ENCODE peak calls at places on chromosomes 1 and 21, in eight cellular contexts. One of them, this sample, is unnamed.

GRCh38 chr21:42760977-42761751 is 107.7 kb downstream of the PDE9A start:
- DNase-seq in stimulated activated CD4-positive, alpha-beta T cell treated with anti-CD3 and anti-CD28 coated beads, Interleukin-4, amount 100 ng/mL, for 1 hour: no peak
- DNase-seq in Calu3: no peak
- DNase-seq in activated CD4-positive, alpha-beta T cell treated with anti-CD3 and anti-CD28 coated beads, Interleukin-2, amount 50 U/mL, for 24 hours: no peak
- DNase-seq in stimulated activated CD8-positive, alpha-beta memory T cell treated with anti-CD3 and anti-CD28 coated beads, Interleukin-7, amount 100 ng/mL, for 4 hours: no peak
- DNase-seq in activated T-cell treated with anti-CD3 and anti-CD28 coated beads, Interleukin-2, amount 50 U/mL, for 4 hours: no peak
- DNase-seq in osteocyte: no peak
- DNase-seq in SHP77: peak
- DNase-seq in this sample: no peak

GRCh38 chr21:33266050-33266783 is at the start of gene IL10RB:
- DNase-seq in activated T-cell treated with anti-CD3 and anti-CD28 coated beads, Interleukin-2, amount 50 U/mL, for 4 hours: peak
- DNase-seq in stimulated activated CD4-positive, alpha-beta T cell treated with anti-CD3 and anti-CD28 coated beads, Interleukin-4, amount 100 ng/mL, for 1 hour: peak
- DNase-seq in Calu3: peak
- DNase-seq in SHP77: peak
- DNase-seq in osteocyte: peak
- DNase-seq in stimulated activated CD8-positive, alpha-beta memory T cell treated with anti-CD3 and anti-CD28 coated beads, Interleukin-7, amount 100 ng/mL, for 4 hours: peak
- DNase-seq in activated CD4-positive, alpha-beta T cell treated with anti-CD3 and anti-CD28 coated beads, Interleukin-2, amount 50 U/mL, for 24 hours: peak
- DNase-seq in this sample: peak

GRCh38 chr21:31520506-31521163 is 138.9 kb upstream of the SOD1 start:
- DNase-seq in osteocyte: no peak
- DNase-seq in activated T-cell treated with anti-CD3 and anti-CD28 coated beads, Interleukin-2, amount 50 U/mL, for 4 hours: no peak
- DNase-seq in stimulated activated CD4-positive, alpha-beta T cell treated with anti-CD3 and anti-CD28 coated beads, Interleukin-4, amount 100 ng/mL, for 1 hour: no peak
- DNase-seq in activated CD4-positive, alpha-beta T cell treated with anti-CD3 and anti-CD28 coated beads, Interleukin-2, amount 50 U/mL, for 24 hours: no peak
- DNase-seq in SHP77: peak
- DNase-seq in stimulated activated CD8-positive, alpha-beta memory T cell treated with anti-CD3 and anti-CD28 coated beads, Interleukin-7, amount 100 ng/mL, for 4 hours: no peak
- DNase-seq in Calu3: no peak
- DNase-seq in this sample: no peak

GRCh38 chr1:206012086-206012859 is 9.1 kb upstream of the RAB7B start:
- DNase-seq in stimulated activated CD8-positive, alpha-beta memory T cell treated with anti-CD3 and anti-CD28 coated beads, Interleukin-7, amount 100 ng/mL, for 4 hours: no peak
- DNase-seq in osteocyte: no peak
- DNase-seq in activated T-cell treated with anti-CD3 and anti-CD28 coated beads, Interleukin-2, amount 50 U/mL, for 4 hours: no peak
- DNase-seq in SHP77: no peak
- DNase-seq in stimulated activated CD4-positive, alpha-beta T cell treated with anti-CD3 and anti-CD28 coated beads, Interleukin-4, amount 100 ng/mL, for 1 hour: peak
- DNase-seq in activated CD4-positive, alpha-beta T cell treated with anti-CD3 and anti-CD28 coated beads, Interleukin-2, amount 50 U/mL, for 24 hours: no peak
- DNase-seq in Calu3: peak
- DNase-seq in this sample: no peak

GRCh38 chr1:186496452-186496851 is 35.5 kb upstream of the PDC start:
- DNase-seq in SHP77: no peak
- DNase-seq in Calu3: no peak
- DNase-seq in stimulated activated CD4-positive, alpha-beta T cell treated with anti-CD3 and anti-CD28 coated beads, Interleukin-4, amount 100 ng/mL, for 1 hour: no peak
- DNase-seq in activated CD4-positive, alpha-beta T cell treated with anti-CD3 and anti-CD28 coated beads, Interleukin-2, amount 50 U/mL, for 24 hours: no peak
- DNase-seq in stimulated activated CD8-positive, alpha-beta memory T cell treated with anti-CD3 and anti-CD28 coated beads, Interleukin-7, amount 100 ng/mL, for 4 hours: no peak
- DNase-seq in activated T-cell treated with anti-CD3 and anti-CD28 coated beads, Interleukin-2, amount 50 U/mL, for 4 hours: no peak
- DNase-seq in osteocyte: no peak
- DNase-seq in this sample: no peak

GRCh38 chr1:7388488-7389185 is 382.5 kb upstream of the VAMP3 start:
- DNase-seq in activated T-cell treated with anti-CD3 and anti-CD28 coated beads, Interleukin-2, amount 50 U/mL, for 4 hours: no peak
- DNase-seq in stimulated activated CD8-positive, alpha-beta memory T cell treated with anti-CD3 and anti-CD28 coated beads, Interleukin-7, amount 100 ng/mL, for 4 hours: no peak
- DNase-seq in SHP77: peak
- DNase-seq in osteocyte: peak
- DNase-seq in stimulated activated CD4-positive, alpha-beta T cell treated with anti-CD3 and anti-CD28 coated beads, Interleukin-4, amount 100 ng/mL, for 1 hour: no peak
- DNase-seq in Calu3: no peak
- DNase-seq in activated CD4-positive, alpha-beta T cell treated with anti-CD3 and anti-CD28 coated beads, Interleukin-2, amount 50 U/mL, for 24 hours: no peak
- DNase-seq in this sample: peak

GRCh38 chr1:47818682-47819502 is 178.3 kb downstream of the TRABD2B start:
- DNase-seq in SHP77: no peak
- DNase-seq in osteocyte: no peak
- DNase-seq in activated CD4-positive, alpha-beta T cell treated with anti-CD3 and anti-CD28 coated beads, Interleukin-2, amount 50 U/mL, for 24 hours: no peak
- DNase-seq in stimulated activated CD4-positive, alpha-beta T cell treated with anti-CD3 and anti-CD28 coated beads, Interleukin-4, amount 100 ng/mL, for 1 hour: no peak
- DNase-seq in activated T-cell treated with anti-CD3 and anti-CD28 coated beads, Interleukin-2, amount 50 U/mL, for 4 hours: no peak
- DNase-seq in stimulated activated CD8-positive, alpha-beta memory T cell treated with anti-CD3 and anti-CD28 coated beads, Interleukin-7, amount 100 ng/mL, for 4 hours: no peak
- DNase-seq in Calu3: no peak
- DNase-seq in this sample: no peak

GRCh38 chr1:197696372-197696771 is 78.9 kb downstream of the DENND1B start:
- DNase-seq in activated CD4-positive, alpha-beta T cell treated with anti-CD3 and anti-CD28 coated beads, Interleukin-2, amount 50 U/mL, for 24 hours: no peak
- DNase-seq in Calu3: no peak
- DNase-seq in stimulated activated CD8-positive, alpha-beta memory T cell treated with anti-CD3 and anti-CD28 coated beads, Interleukin-7, amount 100 ng/mL, for 4 hours: no peak
- DNase-seq in activated T-cell treated with anti-CD3 and anti-CD28 coated beads, Interleukin-2, amount 50 U/mL, for 4 hours: no peak
- DNase-seq in SHP77: no peak
- DNase-seq in osteocyte: no peak
- DNase-seq in stimulated activated CD4-positive, alpha-beta T cell treated with anti-CD3 and anti-CD28 coated beads, Interleukin-4, amount 100 ng/mL, for 1 hour: no peak
- DNase-seq in this sample: no peak

GRCh38 chr1:40338745-40339419 is 21.8 kb upstream of the COL9A2 start:
- DNase-seq in stimulated activated CD8-positive, alpha-beta memory T cell treated with anti-CD3 and anti-CD28 coated beads, Interleukin-7, amount 100 ng/mL, for 4 hours: peak
- DNase-seq in SHP77: peak
- DNase-seq in Calu3: peak
- DNase-seq in stimulated activated CD4-positive, alpha-beta T cell treated with anti-CD3 and anti-CD28 coated beads, Interleukin-4, amount 100 ng/mL, for 1 hour: peak
- DNase-seq in activated CD4-positive, alpha-beta T cell treated with anti-CD3 and anti-CD28 coated beads, Interleukin-2, amount 50 U/mL, for 24 hours: peak
- DNase-seq in activated T-cell treated with anti-CD3 and anti-CD28 coated beads, Interleukin-2, amount 50 U/mL, for 4 hours: peak
- DNase-seq in osteocyte: peak
- DNase-seq in this sample: peak

GRCh38 chr1:37158113-37158749 is 123.9 kb upstream of the GRIK3 start:
- DNase-seq in stimulated activated CD4-positive, alpha-beta T cell treated with anti-CD3 and anti-CD28 coated beads, Interleukin-4, amount 100 ng/mL, for 1 hour: no peak
- DNase-seq in Calu3: no peak
- DNase-seq in SHP77: no peak
- DNase-seq in osteocyte: peak
- DNase-seq in stimulated activated CD8-positive, alpha-beta memory T cell treated with anti-CD3 and anti-CD28 coated beads, Interleukin-7, amount 100 ng/mL, for 4 hours: no peak
- DNase-seq in activated CD4-positive, alpha-beta T cell treated with anti-CD3 and anti-CD28 coated beads, Interleukin-2, amount 50 U/mL, for 24 hours: no peak
- DNase-seq in activated T-cell treated with anti-CD3 and anti-CD28 coated beads, Interleukin-2, amount 50 U/mL, for 4 hours: no peak
- DNase-seq in this sample: no peak

GRCh38 chr1:181430015-181430657 is 53.2 kb upstream of the CACNA1E start:
- DNase-seq in Calu3: no peak
- DNase-seq in SHP77: no peak
- DNase-seq in activated T-cell treated with anti-CD3 and anti-CD28 coated beads, Interleukin-2, amount 50 U/mL, for 4 hours: no peak
- DNase-seq in stimulated activated CD8-positive, alpha-beta memory T cell treated with anti-CD3 and anti-CD28 coated beads, Interleukin-7, amount 100 ng/mL, for 4 hours: no peak
- DNase-seq in stimulated activated CD4-positive, alpha-beta T cell treated with anti-CD3 and anti-CD28 coated beads, Interleukin-4, amount 100 ng/mL, for 1 hour: no peak
- DNase-seq in osteocyte: no peak
- DNase-seq in activated CD4-positive, alpha-beta T cell treated with anti-CD3 and anti-CD28 coated beads, Interleukin-2, amount 50 U/mL, for 24 hours: no peak
- DNase-seq in this sample: no peak

GRCh38 chr1:7679873-7680790 is 91.0 kb upstream of the VAMP3 start:
- DNase-seq in stimulated activated CD8-positive, alpha-beta memory T cell treated with anti-CD3 and anti-CD28 coated beads, Interleukin-7, amount 100 ng/mL, for 4 hours: no peak
- DNase-seq in Calu3: peak
- DNase-seq in SHP77: peak
- DNase-seq in osteocyte: no peak
- DNase-seq in activated T-cell treated with anti-CD3 and anti-CD28 coated beads, Interleukin-2, amount 50 U/mL, for 4 hours: peak
- DNase-seq in activated CD4-positive, alpha-beta T cell treated with anti-CD3 and anti-CD28 coated beads, Interleukin-2, amount 50 U/mL, for 24 hours: peak
- DNase-seq in stimulated activated CD4-positive, alpha-beta T cell treated with anti-CD3 and anti-CD28 coated beads, Interleukin-4, amount 100 ng/mL, for 1 hour: peak
- DNase-seq in this sample: peak

GRCh38 chr1:8343464-8344001 is 25.6 kb downstream of the SLC45A1 start:
- DNase-seq in activated CD4-positive, alpha-beta T cell treated with anti-CD3 and anti-CD28 coated beads, Interleukin-2, amount 50 U/mL, for 24 hours: no peak
- DNase-seq in stimulated activated CD4-positive, alpha-beta T cell treated with anti-CD3 and anti-CD28 coated beads, Interleukin-4, amount 100 ng/mL, for 1 hour: no peak
- DNase-seq in SHP77: no peak
- DNase-seq in Calu3: peak
- DNase-seq in activated T-cell treated with anti-CD3 and anti-CD28 coated beads, Interleukin-2, amount 50 U/mL, for 4 hours: no peak
- DNase-seq in stimulated activated CD8-positive, alpha-beta memory T cell treated with anti-CD3 and anti-CD28 coated beads, Interleukin-7, amount 100 ng/mL, for 4 hours: no peak
- DNase-seq in osteocyte: peak
- DNase-seq in this sample: peak

GRCh38 chr1:5494518-5494917 is 497.7 kb downstream of the NPHP4 start:
- DNase-seq in activated T-cell treated with anti-CD3 and anti-CD28 coated beads, Interleukin-2, amount 50 U/mL, for 4 hours: no peak
- DNase-seq in Calu3: no peak
- DNase-seq in SHP77: no peak
- DNase-seq in stimulated activated CD4-positive, alpha-beta T cell treated with anti-CD3 and anti-CD28 coated beads, Interleukin-4, amount 100 ng/mL, for 1 hour: no peak
- DNase-seq in stimulated activated CD8-positive, alpha-beta memory T cell treated with anti-CD3 and anti-CD28 coated beads, Interleukin-7, amount 100 ng/mL, for 4 hours: no peak
- DNase-seq in osteocyte: no peak
- DNase-seq in activated CD4-positive, alpha-beta T cell treated with anti-CD3 and anti-CD28 coated beads, Interleukin-2, amount 50 U/mL, for 24 hours: no peak
- DNase-seq in this sample: no peak

GRCh38 chr1:41005876-41006275 is 15.6 kb downstream of the SLFNL1 start:
- DNase-seq in activated T-cell treated with anti-CD3 and anti-CD28 coated beads, Interleukin-2, amount 50 U/mL, for 4 hours: no peak
- DNase-seq in SHP77: no peak
- DNase-seq in activated CD4-positive, alpha-beta T cell treated with anti-CD3 and anti-CD28 coated beads, Interleukin-2, amount 50 U/mL, for 24 hours: no peak
- DNase-seq in stimulated activated CD4-positive, alpha-beta T cell treated with anti-CD3 and anti-CD28 coated beads, Interleukin-4, amount 100 ng/mL, for 1 hour: no peak
- DNase-seq in osteocyte: no peak
- DNase-seq in stimulated activated CD8-positive, alpha-beta memory T cell treated with anti-CD3 and anti-CD28 coated beads, Interleukin-7, amount 100 ng/mL, for 4 hours: no peak
- DNase-seq in Calu3: no peak
- DNase-seq in this sample: no peak

GRCh38 chr1:244112646-244113045 is 61.6 kb downstream of the ZBTB18 start:
- DNase-seq in stimulated activated CD8-positive, alpha-beta memory T cell treated with anti-CD3 and anti-CD28 coated beads, Interleukin-7, amount 100 ng/mL, for 4 hours: no peak
- DNase-seq in osteocyte: no peak
- DNase-seq in activated CD4-positive, alpha-beta T cell treated with anti-CD3 and anti-CD28 coated beads, Interleukin-2, amount 50 U/mL, for 24 hours: no peak
- DNase-seq in SHP77: no peak
- DNase-seq in Calu3: no peak
- DNase-seq in activated T-cell treated with anti-CD3 and anti-CD28 coated beads, Interleukin-2, amount 50 U/mL, for 4 hours: no peak
- DNase-seq in stimulated activated CD4-positive, alpha-beta T cell treated with anti-CD3 and anti-CD28 coated beads, Interleukin-4, amount 100 ng/mL, for 1 hour: no peak
- DNase-seq in this sample: peak

GRCh38 chr1:92883297-92883696 is 51.5 kb downstream of the RPL5 start:
- DNase-seq in activated CD4-positive, alpha-beta T cell treated with anti-CD3 and anti-CD28 coated beads, Interleukin-2, amount 50 U/mL, for 24 hours: no peak
- DNase-seq in Calu3: no peak
- DNase-seq in stimulated activated CD4-positive, alpha-beta T cell treated with anti-CD3 and anti-CD28 coated beads, Interleukin-4, amount 100 ng/mL, for 1 hour: no peak
- DNase-seq in activated T-cell treated with anti-CD3 and anti-CD28 coated beads, Interleukin-2, amount 50 U/mL, for 4 hours: no peak
- DNase-seq in osteocyte: no peak
- DNase-seq in stimulated activated CD8-positive, alpha-beta memory T cell treated with anti-CD3 and anti-CD28 coated beads, Interleukin-7, amount 100 ng/mL, for 4 hours: no peak
- DNase-seq in SHP77: no peak
- DNase-seq in this sample: no peak

GRCh38 chr1:51768971-51769601 is 109.4 kb downstream of the NRDC start:
- DNase-seq in osteocyte: no peak
- DNase-seq in activated T-cell treated with anti-CD3 and anti-CD28 coated beads, Interleukin-2, amount 50 U/mL, for 4 hours: no peak
- DNase-seq in stimulated activated CD8-positive, alpha-beta memory T cell treated with anti-CD3 and anti-CD28 coated beads, Interleukin-7, amount 100 ng/mL, for 4 hours: no peak
- DNase-seq in stimulated activated CD4-positive, alpha-beta T cell treated with anti-CD3 and anti-CD28 coated beads, Interleukin-4, amount 100 ng/mL, for 1 hour: peak
- DNase-seq in activated CD4-positive, alpha-beta T cell treated with anti-CD3 and anti-CD28 coated beads, Interleukin-2, amount 50 U/mL, for 24 hours: no peak
- DNase-seq in SHP77: peak
- DNase-seq in Calu3: peak
- DNase-seq in this sample: peak

GRCh38 chr1:95021085-95021484 is 51.7 kb downstream of the ALG14 start:
- DNase-seq in stimulated activated CD4-positive, alpha-beta T cell treated with anti-CD3 and anti-CD28 coated beads, Interleukin-4, amount 100 ng/mL, for 1 hour: no peak
- DNase-seq in SHP77: no peak
- DNase-seq in stimulated activated CD8-positive, alpha-beta memory T cell treated with anti-CD3 and anti-CD28 coated beads, Interleukin-7, amount 100 ng/mL, for 4 hours: no peak
- DNase-seq in activated CD4-positive, alpha-beta T cell treated with anti-CD3 and anti-CD28 coated beads, Interleukin-2, amount 50 U/mL, for 24 hours: no peak
- DNase-seq in Calu3: no peak
- DNase-seq in activated T-cell treated with anti-CD3 and anti-CD28 coated beads, Interleukin-2, amount 50 U/mL, for 4 hours: no peak
- DNase-seq in osteocyte: no peak
- DNase-seq in this sample: no peak

GRCh38 chr21:39182484-39183271 is 573 bp downstream of the PSMG1 start:
- DNase-seq in Calu3: peak
- DNase-seq in SHP77: no peak
- DNase-seq in activated T-cell treated with anti-CD3 and anti-CD28 coated beads, Interleukin-2, amount 50 U/mL, for 4 hours: peak
- DNase-seq in activated CD4-positive, alpha-beta T cell treated with anti-CD3 and anti-CD28 coated beads, Interleukin-2, amount 50 U/mL, for 24 hours: no peak
- DNase-seq in osteocyte: no peak
- DNase-seq in stimulated activated CD4-positive, alpha-beta T cell treated with anti-CD3 and anti-CD28 coated beads, Interleukin-4, amount 100 ng/mL, for 1 hour: peak
- DNase-seq in stimulated activated CD8-positive, alpha-beta memory T cell treated with anti-CD3 and anti-CD28 coated beads, Interleukin-7, amount 100 ng/mL, for 4 hours: no peak
- DNase-seq in this sample: peak

GRCh38 chr1:116826818-116827606 is 72.8 kb downstream of the CD2 start:
- DNase-seq in Calu3: peak
- DNase-seq in activated T-cell treated with anti-CD3 and anti-CD28 coated beads, Interleukin-2, amount 50 U/mL, for 4 hours: peak
- DNase-seq in stimulated activated CD4-positive, alpha-beta T cell treated with anti-CD3 and anti-CD28 coated beads, Interleukin-4, amount 100 ng/mL, for 1 hour: peak
- DNase-seq in stimulated activated CD8-positive, alpha-beta memory T cell treated with anti-CD3 and anti-CD28 coated beads, Interleukin-7, amount 100 ng/mL, for 4 hours: peak
- DNase-seq in activated CD4-positive, alpha-beta T cell treated with anti-CD3 and anti-CD28 coated beads, Interleukin-2, amount 50 U/mL, for 24 hours: peak
- DNase-seq in osteocyte: no peak
- DNase-seq in SHP77: peak
- DNase-seq in this sample: no peak

GRCh38 chr21:44292812-44293195 is 7.0 kb upstream of the PFKL start:
- DNase-seq in activated CD4-positive, alpha-beta T cell treated with anti-CD3 and anti-CD28 coated beads, Interleukin-2, amount 50 U/mL, for 24 hours: no peak
- DNase-seq in osteocyte: no peak
- DNase-seq in Calu3: no peak
- DNase-seq in stimulated activated CD4-positive, alpha-beta T cell treated with anti-CD3 and anti-CD28 coated beads, Interleukin-4, amount 100 ng/mL, for 1 hour: no peak
- DNase-seq in stimulated activated CD8-positive, alpha-beta memory T cell treated with anti-CD3 and anti-CD28 coated beads, Interleukin-7, amount 100 ng/mL, for 4 hours: no peak
- DNase-seq in activated T-cell treated with anti-CD3 and anti-CD28 coated beads, Interleukin-2, amount 50 U/mL, for 4 hours: no peak
- DNase-seq in SHP77: no peak
- DNase-seq in this sample: no peak

This sample was measured in AG20443.